ENCODE peak calls at places on chromosomes 5 and 9, in eight cellular contexts. T, Q, W, G, D, H, O and F are unnamed samples. For H3K27me3 and H3K9me3, the result is how much of the 10 kb centered on the place peaks cover.

GRCh38 chr5:95961617-95962474 is at the start of gene ELL2:
- DNase-seq in G (peak), W (peak), O (peak), H (no peak), Q (peak), D (peak), T (peak), F (peak)

GRCh38 chr5:55232194-55232984 is 1.0 kb downstream of the CCNO start:
- DNase-seq in D (peak), W (no peak), H (no peak), O (peak), Q (no peak), T (peak), G (peak), F (no peak)

GRCh38 chr5:33425334-33425733 is 15.4 kb upstream of the TARS1 start:
- DNase-seq in G (no peak), W (no peak), H (no peak), D (no peak), Q (no peak), T (no peak), O (no peak), F (no peak)

GRCh38 chr5:150112211-150113046 is 26.1 kb upstream of the CSF1R start:
- DNase-seq in G (no peak), H (no peak), Q (no peak), O (peak), W (no peak), D (peak), T (no peak), F (no peak)

GRCh38 chr9:124001445-124001799 is 10.1 kb upstream of the LHX2 start:
- DNase-seq in O (no peak), T (no peak), D (no peak), Q (peak), W (no peak), H (no peak), G (no peak), F (no peak)

GRCh38 chr5:175800656-175801081 is 70.7 kb upstream of the CPLX2 start:
- DNase-seq in H (no peak), O (no peak), D (no peak), W (no peak), T (no peak), G (no peak), Q (no peak), F (no peak)

GRCh38 chr9:89635816-89636215 is 31.0 kb downstream of the GADD45G start:
- DNase-seq in G (no peak), W (no peak), H (no peak), T (peak), O (no peak), Q (no peak), D (no peak), F (no peak)

GRCh38 chr5:173020154-173020581 is 36.0 kb upstream of the CREBRF start:
- DNase-seq in H (no peak), W (no peak), D (no peak), G (no peak), Q (no peak), T (no peak), O (no peak), F (no peak)

GRCh38 chr9:87120610-87121009 is 173.3 kb upstream of the GAS1 start:
- DNase-seq in W (no peak), G (no peak), O (no peak), H (no peak), Q (no peak), D (no peak), T (no peak), F (no peak)

GRCh38 chr5:36366883-36367282 is 65.2 kb upstream of the RANBP3L start:
- DNase-seq in H (no peak), Q (no peak), O (no peak), G (no peak), T (no peak), W (no peak), D (peak), F (no peak)

GRCh38 chr5:88833371-88834107 is 49.4 kb downstream of the MEF2C start:
- DNase-seq in O (no peak), W (no peak), H (no peak), Q (no peak), G (peak), D (peak), T (no peak), F (no peak)

GRCh38 chr9:6758418-6759113 is 793 bp downstream of the KDM4C start:
- DNase-seq in Q (peak), D (peak), T (peak), W (no peak), H (peak), O (peak), G (peak), F (peak)

GRCh38 chr5:173944512-173944911 is 44.5 kb upstream of the C5orf47 start:
- DNase-seq in H (no peak), G (no peak), D (no peak), Q (no peak), W (no peak), O (no peak), T (peak), F (no peak)

GRCh38 chr9:12703996-12704395 is 10.8 kb downstream of the TYRP1 start:
- DNase-seq in O (no peak), W (no peak), G (no peak), T (no peak), Q (no peak), H (no peak), D (no peak), F (no peak)

GRCh38 chr9:21801683-21802417 is 586 bp upstream of the MTAP start:
- DNase-seq in Q (peak), H (peak), G (peak), W (no peak), O (peak), T (peak), D (peak), F (no peak)

GRCh38 chr5:134438641-134439621 is 27.2 kb upstream of the CDKN2AIPNL start:
- DNase-seq in W (no peak), T (peak), O (no peak), H (no peak), D (peak), Q (peak), G (peak), F (no peak)

GRCh38 chr5:68021185-68021584 is 194.4 kb upstream of the PIK3R1 start:
- DNase-seq in Q (no peak), O (no peak), D (no peak), T (no peak), W (no peak), H (no peak), G (no peak), F (no peak)

GRCh38 chr5:10538789-10539684 is 24.8 kb upstream of the ANKRD33B start:
- DNase-seq in T (no peak), H (no peak), W (no peak), G (no peak), D (no peak), O (no peak), Q (no peak), F (no peak)

GRCh38 chr5:41707853-41708603 is 162.2 kb downstream of the OXCT1 start:
- DNase-seq in D (peak), H (no peak), Q (no peak), W (peak), G (no peak), T (no peak), O (peak), F (no peak)

GRCh38 chr5:121763674-121764073 is 88.0 kb upstream of the FTMT start:
- DNase-seq in O (no peak), W (no peak), G (no peak), H (no peak), Q (no peak), D (no peak), T (no peak), F (no peak)

GRCh38 chr5:91598216-91598615 is 215.1 kb upstream of the ARRDC3 start:
- DNase-seq in D (no peak), O (no peak), Q (no peak), T (peak), G (no peak), W (no peak), H (no peak), F (no peak)

GRCh38 chr5:135040331-135041144 is 6.5 kb upstream of the PITX1 start:
- DNase-seq in T (no peak), G (no peak), W (no peak), H (no peak), O (no peak), Q (peak), D (no peak), F (no peak)

GRCh38 chr5:153551537-153552079 is 61.1 kb downstream of the GRIA1 start:
- DNase-seq in Q (no peak), T (no peak), G (no peak), W (no peak), O (no peak), D (peak), H (no peak), F (no peak)

GRCh38 chr5:126998201-126998631 is 32.1 kb downstream of the MARCHF3 start:
- DNase-seq in T (peak), W (no peak), H (no peak), G (no peak), D (peak), Q (no peak), O (no peak), F (no peak)

GRCh38 chr9:87239312-87239711 is 258.4 kb upstream of the DAPK1 start:
- DNase-seq in W (no peak), O (no peak), T (no peak), D (no peak), H (no peak), G (no peak), Q (no peak), F (no peak)

GRCh38 chr9:3467593-3468219 is 58.1 kb downstream of the RFX3 start:
- DNase-seq in O (peak), D (peak), W (peak), G (peak), T (peak), H (peak), Q (peak), F (peak)

GRCh38 chr5:113255579-113256210 is 179.1 kb downstream of the TSSK1B start:
- DNase-seq in T (no peak), O (no peak), W (no peak), G (no peak), Q (no peak), D (no peak), H (no peak), F (no peak)

GRCh38 chr5:168881427-168882149 is 302.4 kb upstream of the PANK3 start:
- DNase-seq in H (no peak), O (no peak), W (no peak), G (no peak), Q (no peak), D (no peak), T (no peak), F (no peak)

GRCh38 chr5:109324941-109325340 is 84.8 kb downstream of the PJA2 start:
- DNase-seq in T (no peak), G (no peak), H (no peak), D (peak), O (no peak), Q (no peak), W (no peak), F (no peak)

GRCh38 chr5:149264432-149265069 is 7.1 kb upstream of the AFAP1L1 start:
- DNase-seq in H (no peak), O (peak), W (no peak), D (no peak), T (peak), G (peak), Q (no peak), F (peak)

GRCh38 chr5:139523635-139524445 is 37.3 kb upstream of the UBE2D2 start:
- DNase-seq in W (no peak), G (peak), H (no peak), Q (no peak), O (no peak), T (no peak), D (no peak), F (no peak)

GRCh38 chr5:139514486-139514856 is 31.9 kb upstream of the STING1 start:
- DNase-seq in G (no peak), O (no peak), T (no peak), Q (no peak), H (no peak), W (no peak), D (no peak), F (no peak)

GRCh38 chr5:139513852-139514485 is 31.4 kb upstream of the STING1 start:
- DNase-seq in H (no peak), D (no peak), Q (no peak), O (no peak), G (no peak), T (no peak), W (no peak), F (no peak)

DNA sequence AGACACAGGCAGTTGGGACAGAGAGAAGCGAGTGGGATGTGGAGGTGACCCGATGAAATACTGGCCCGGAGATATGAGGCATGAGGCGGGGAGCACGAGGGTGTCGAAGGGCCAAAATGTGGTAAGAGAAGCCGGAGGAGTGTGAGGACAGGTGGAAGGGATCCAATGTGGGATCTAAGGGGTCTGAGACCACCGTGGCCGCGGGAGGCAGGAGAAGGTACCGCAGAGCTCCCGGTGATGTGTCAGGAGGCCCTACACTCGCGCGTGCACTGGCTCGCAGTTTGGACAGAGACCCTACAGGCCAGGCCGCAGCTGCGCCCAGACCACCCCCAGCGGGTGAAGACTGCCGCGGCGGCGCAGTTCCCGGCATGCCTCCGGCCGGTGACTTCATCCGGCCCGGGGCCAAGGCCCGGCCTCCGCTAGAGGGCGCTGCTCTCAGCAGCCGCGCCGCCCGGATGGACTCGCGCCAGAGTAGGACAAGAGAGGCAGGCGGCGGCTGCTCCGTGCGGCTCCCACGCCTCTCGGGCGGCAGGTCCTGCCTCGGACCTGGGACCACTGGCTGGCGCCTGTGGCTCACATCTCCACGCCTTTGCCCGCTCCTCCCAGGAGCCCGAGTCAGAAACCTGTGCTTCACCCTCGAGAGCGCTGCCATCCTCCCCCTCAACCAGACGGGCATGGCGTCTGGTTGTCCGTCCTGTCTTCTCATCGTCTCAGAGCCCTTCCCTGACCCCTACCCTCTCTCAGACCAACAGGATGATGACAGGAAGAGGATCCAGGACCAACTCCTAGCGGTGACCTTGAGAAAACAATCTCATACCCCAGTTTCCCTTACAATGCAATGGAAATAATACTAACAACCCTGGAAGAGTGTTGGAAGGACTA is 35.4 kb upstream of the STING1 start:
- DNase-seq in W (peak), O (peak), D (peak), H (peak), G (peak), Q (peak), T (peak), F (peak)
- H3K4me3 ChIP-seq in W (peak), O (peak), D (peak), H (peak), G (peak), Q (peak), T (no peak), F (peak)

DNA sequence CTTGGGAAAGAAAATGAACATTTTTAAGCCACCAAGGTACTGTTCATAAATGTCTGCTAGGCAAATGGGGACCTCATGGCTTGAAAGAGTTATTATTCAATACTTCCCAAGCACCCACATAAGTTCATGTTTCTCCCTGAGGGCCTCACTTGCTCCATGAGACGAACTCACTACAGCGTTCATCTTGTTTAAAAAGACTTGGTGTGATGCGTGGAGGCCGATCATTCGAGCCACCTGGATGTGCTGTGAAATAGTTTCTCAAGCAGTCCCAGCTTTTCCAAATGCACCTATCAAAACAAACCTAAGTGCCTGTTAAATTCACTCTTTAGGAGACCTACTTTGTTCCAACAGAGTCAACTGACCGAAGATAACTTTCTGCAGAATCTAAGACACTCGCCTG is 103.2 kb downstream of the LHFPL2 start:
- DNase-seq in Q (no peak), D (no peak), T (no peak), G (no peak), W (no peak), O (no peak), H (no peak), F (no peak)
- H3K27me3 ChIP-seq in Q (under half), D (under half), T (under half), G (under half), W (under half), O (under half), H (under half), F (under half)

GRCh38 chr5:178988436-178989220 is 6.5 kb downstream of the GRM6 start:
- DNase-seq in H (no peak), T (no peak), Q (no peak), W (no peak), G (no peak), D (no peak), O (no peak), F (no peak)

GRCh38 chr5:178992291-178992895 is 2.7 kb downstream of the GRM6 start:
- DNase-seq in H (no peak), W (no peak), D (no peak), Q (no peak), O (no peak), T (no peak), G (no peak), F (no peak)

GRCh38 chr5:178989311-178989710 is 5.8 kb downstream of the GRM6 start:
- DNase-seq in W (no peak), H (no peak), D (no peak), G (no peak), T (no peak), O (no peak), Q (no peak), F (no peak)

GRCh38 chr5:178991190-178992145 is 3.7 kb downstream of the GRM6 start:
- DNase-seq in G (no peak), T (no peak), Q (peak), H (no peak), D (no peak), W (no peak), O (no peak), F (no peak)

GRCh38 chr5:178990491-178990890 is 4.6 kb downstream of the GRM6 start:
- DNase-seq in H (no peak), T (no peak), D (no peak), O (no peak), G (no peak), W (no peak), Q (no peak), F (no peak)
- H3K9me3 ChIP-seq in H (under half), T (under half), D (under half), O (under half), G (under half), W (under half), Q (under half), F (under half)

GRCh38 chr9:133397895-133398294 is 19.9 kb downstream of the REXO4 start:
- DNase-seq in G (no peak), D (no peak), W (no peak), Q (no peak), H (no peak), O (no peak), T (no peak), F (no peak)

GRCh38 chr9:133400292-133400691 is 17.5 kb downstream of the REXO4 start:
- DNase-seq in H (no peak), W (no peak), O (no peak), Q (no peak), D (no peak), T (no peak), G (no peak), F (no peak)

GRCh38 chr9:133394687-133395271 is 18.6 kb downstream of the STKLD1 start:
- DNase-seq in Q (no peak), D (no peak), T (no peak), O (no peak), W (no peak), H (no peak), G (no peak), F (no peak)

GRCh38 chr9:133396952-133397351 is 20.8 kb downstream of the STKLD1 start:
- DNase-seq in H (no peak), T (no peak), O (no peak), Q (no peak), G (no peak), D (no peak), W (no peak), F (no peak)

GRCh38 chr9:133397370-133397769 is 20.4 kb downstream of the REXO4 start:
- DNase-seq in D (no peak), H (no peak), T (no peak), Q (no peak), O (no peak), G (no peak), W (no peak), F (no peak)
- H3K4me3 ChIP-seq in D (no peak), H (no peak), T (no peak), Q (no peak), O (no peak), G (no peak), W (no peak), F (no peak)

DNA sequence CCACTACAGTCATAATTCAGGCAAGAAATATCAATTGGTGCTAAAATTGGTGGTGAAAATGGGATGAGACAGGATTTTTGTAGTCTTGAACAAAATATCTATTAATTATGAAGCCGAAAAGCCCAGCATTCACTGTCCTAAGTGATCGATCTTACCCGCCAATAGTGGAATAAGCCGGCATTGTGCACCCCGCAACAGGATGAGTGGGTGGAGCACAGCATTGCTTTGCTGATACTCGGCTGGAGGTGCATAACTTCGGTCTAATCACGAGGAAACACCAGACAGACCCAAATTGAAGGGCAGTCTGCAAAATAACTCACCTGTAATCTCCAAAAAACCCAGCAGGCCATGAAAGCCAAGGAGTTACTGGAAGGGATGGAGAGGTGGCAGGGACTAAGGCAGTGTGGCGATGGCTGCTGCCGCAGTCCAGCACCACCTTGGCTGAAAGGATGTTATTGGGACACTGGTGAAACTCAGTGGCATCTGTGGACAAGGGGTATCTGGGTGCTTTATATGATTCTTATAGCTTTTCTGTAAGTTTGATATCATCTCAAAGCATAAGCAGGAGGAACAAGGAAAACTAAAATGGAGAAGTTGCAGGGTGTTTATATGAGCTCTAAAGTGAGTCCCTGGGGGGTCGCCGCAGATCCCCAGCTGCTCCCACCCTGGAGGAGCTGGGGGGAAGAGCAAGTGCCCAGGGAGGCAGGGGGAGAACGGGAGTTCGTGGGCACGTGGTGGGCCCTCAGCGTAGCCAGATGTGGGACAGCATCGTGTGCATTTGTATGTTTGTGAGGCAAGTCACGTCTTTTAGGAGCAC is 45.2 kb downstream of the AHRR start:
- DNase-seq in O (no peak), H (no peak), D (no peak), G (peak), Q (peak), T (no peak), W (no peak), F (no peak)
- H3K27me3 ChIP-seq in O (under half), H (under half), D (under half), G (under half), Q (under half), T (under half), W (under half), F (under half)

DNA sequence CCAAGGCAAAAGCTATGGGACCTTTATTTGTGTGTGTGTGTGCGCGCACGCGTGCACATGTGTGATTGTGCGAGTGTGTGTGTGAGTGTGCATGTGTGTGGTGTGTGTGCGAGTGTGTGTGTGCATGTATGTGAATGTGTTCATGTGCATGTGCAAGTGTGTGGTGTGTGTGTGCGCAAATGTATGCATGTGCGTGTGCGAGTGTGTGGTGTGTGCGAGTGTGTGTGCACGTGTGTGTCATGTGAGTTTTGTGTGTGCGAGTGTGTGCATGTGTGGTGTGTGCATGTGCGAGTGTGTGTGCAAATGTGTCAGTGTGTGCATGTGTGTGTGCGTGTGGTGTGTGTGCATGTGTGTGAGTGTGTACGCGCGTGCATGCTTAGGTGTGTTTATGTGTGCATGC is 11.1 kb upstream of the GLT6D1 start:
- DNase-seq in G (no peak), O (no peak), T (no peak), H (no peak), D (no peak), Q (no peak), W (no peak), F (no peak)
- H3K9me3 ChIP-seq in G (under half), O (under half), T (under half), H (under half), D (under half), Q (under half), W (under half), F (under half)

GRCh38 chr9:137279741-137280477 is 2.4 kb downstream of the TOR4A start:
- DNase-seq in O (no peak), G (no peak), Q (peak), D (no peak), T (no peak), H (no peak), W (no peak), F (no peak)
- H3K4me3 ChIP-seq in O (no peak), G (no peak), Q (no peak), D (no peak), T (no peak), H (no peak), W (no peak), F (no peak)